ENCODE peak calls at places on chromosomes 3 and 15, in seven cellular contexts. D is prostate gland; G is stimulated activated CD4-positive, alpha-beta T cell treated with anti-CD3 and anti-CD28 coated beads, Interleukin-1b, Interleukin-23, amount 100 ng/mL, for 24 hours; J is stomach; U is AG08396; E is central memory CD4-positive, alpha-beta T cell; X is NCI-H345. O is an unnamed sample.

GRCh38 chr3:177982034-177982433 is 554.2 kb upstream of the KCNMB2 start:
- DNase-seq in D (no peak), J (no peak), E (no peak), U (no peak), X (no peak), G (no peak), O (no peak)

GRCh38 chr15:56734013-56734625 is 810 bp upstream of the ZNF280D start:
- DNase-seq in E (no peak), D (peak), G (no peak), U (no peak), J (no peak), X (no peak), O (no peak)

GRCh38 chr3:143536817-143537535 is 311.3 kb downstream of the SLC9A9 start:
- DNase-seq in X (no peak), E (no peak), G (no peak), J (no peak), U (peak), D (peak), O (peak)

GRCh38 chr15:91982401-91982800 is 128.9 kb downstream of the SLCO3A1 start:
- DNase-seq in E (no peak), U (no peak), X (no peak), D (no peak), G (no peak), J (no peak), O (no peak)

GRCh38 chr3:135895106-135895733 is 70.3 kb upstream of the PPP2R3A start:
- DNase-seq in D (peak), G (peak), E (no peak), X (peak), J (peak), U (peak), O (peak)

GRCh38 chr15:67967871-67968423 is 86.2 kb upstream of the PIAS1 start:
- DNase-seq in D (peak), E (no peak), J (peak), X (peak), U (peak), G (no peak), O (peak)

GRCh38 chr3:141969711-141970110 is 93.3 kb downstream of the ATP1B3 start:
- DNase-seq in X (no peak), E (no peak), J (no peak), D (no peak), G (no peak), U (no peak), O (no peak)

GRCh38 chr3:60188803-60189202 is 1062.4 kb downstream of the FHIT start:
- DNase-seq in D (no peak), U (no peak), X (no peak), G (no peak), E (no peak), J (no peak), O (no peak)

GRCh38 chr3:13455644-13456043 is 24.5 kb upstream of the HDAC11 start:
- DNase-seq in G (no peak), E (no peak), D (no peak), J (no peak), U (no peak), X (no peak), O (no peak)

GRCh38 chr15:22887157-22887951 is 48.9 kb downstream of the NIPA2 start:
- DNase-seq in G (no peak), E (no peak), X (no peak), D (no peak), U (peak), J (no peak), O (peak)

GRCh38 chr3:134656211-134656800 is 5.5 kb upstream of the KY start:
- DNase-seq in X (no peak), D (no peak), J (no peak), G (no peak), E (no peak), U (no peak), O (no peak)

GRCh38 chr3:52006820-52007133 is 11.1 kb upstream of the RPL29 start:
- DNase-seq in U (no peak), X (no peak), G (no peak), E (no peak), D (no peak), J (no peak), O (no peak)

GRCh38 chr3:52084954-52085730 is 28.8 kb upstream of the DUSP7 start:
- DNase-seq in D (no peak), X (no peak), U (no peak), J (no peak), E (no peak), G (no peak), O (peak)

GRCh38 chr3:37938011-37938410 is 52.6 kb upstream of the VILL start:
- DNase-seq in U (no peak), G (no peak), D (no peak), J (no peak), E (no peak), X (no peak), O (no peak)